ENCODE peak calls at places on chromosomes 13 and 19, in seven cellular contexts. One of them, this sample, is unnamed.

GRCh38 chr13:27878274-27878673 is 41.5 kb upstream of the PDX1 start:
- DNase-seq in right atrium auricular region: no peak
- DNase-seq in BE2C: no peak
- DNase-seq in CD8-positive, alpha-beta T cell: no peak
- DNase-seq in transverse colon: no peak
- DNase-seq in hepatocyte: no peak
- DNase-seq in Peyer's patch: no peak
- DNase-seq in this sample: no peak

GRCh38 chr13:108283110-108283509 is 13.6 kb downstream of the TNFSF13B start:
- DNase-seq in hepatocyte: no peak
- DNase-seq in BE2C: no peak
- DNase-seq in transverse colon: no peak
- DNase-seq in Peyer's patch: no peak
- DNase-seq in CD8-positive, alpha-beta T cell: no peak
- DNase-seq in right atrium auricular region: no peak
- DNase-seq in this sample: peak; percentile 74

GRCh38 chr13:49869514-49869913 is 66.6 kb downstream of the SPRYD7 start:
- DNase-seq in right atrium auricular region: no peak
- DNase-seq in transverse colon: no peak
- DNase-seq in Peyer's patch: no peak
- DNase-seq in hepatocyte: peak; percentile 19
- DNase-seq in CD8-positive, alpha-beta T cell: no peak
- DNase-seq in BE2C: peak; percentile 48
- DNase-seq in this sample: peak; percentile 44

GRCh38 chr13:21596722-21597121 is 7.2 kb downstream of the MICU2 start:
- DNase-seq in transverse colon: no peak
- DNase-seq in hepatocyte: no peak
- DNase-seq in BE2C: no peak
- DNase-seq in right atrium auricular region: no peak
- DNase-seq in CD8-positive, alpha-beta T cell: no peak
- DNase-seq in Peyer's patch: no peak
- DNase-seq in this sample: no peak

GRCh38 chr19:42250666-42251531 is 4.0 kb downstream of the ERF start:
- DNase-seq in transverse colon: no peak
- DNase-seq in right atrium auricular region: peak; percentile 76
- DNase-seq in BE2C: no peak
- DNase-seq in Peyer's patch: no peak
- DNase-seq in hepatocyte: no peak
- DNase-seq in CD8-positive, alpha-beta T cell: no peak
- DNase-seq in this sample: peak; percentile 53

GRCh38 chr19:9883764-9884163 is 48.6 kb downstream of the PIN1 start:
- DNase-seq in right atrium auricular region: no peak
- DNase-seq in BE2C: no peak
- DNase-seq in Peyer's patch: no peak
- DNase-seq in transverse colon: no peak
- DNase-seq in hepatocyte: no peak
- DNase-seq in CD8-positive, alpha-beta T cell: no peak
- DNase-seq in this sample: no peak

GRCh38 chr13:113654591-113655357 is 3.2 kb downstream of the ATP4B start:
- DNase-seq in Peyer's patch: no peak
- DNase-seq in right atrium auricular region: no peak
- DNase-seq in hepatocyte: no peak
- DNase-seq in CD8-positive, alpha-beta T cell: no peak
- DNase-seq in BE2C: peak; percentile 8
- DNase-seq in transverse colon: peak; percentile 3
- DNase-seq in this sample: no peak

GRCh38 chr19:8489591-8490394 is 12.6 kb downstream of the PRAM1 start:
- DNase-seq in hepatocyte: no peak
- DNase-seq in CD8-positive, alpha-beta T cell: no peak
- DNase-seq in BE2C: no peak
- DNase-seq in Peyer's patch: no peak
- DNase-seq in right atrium auricular region: no peak
- DNase-seq in transverse colon: no peak
- DNase-seq in this sample: no peak

GRCh38 chr13:114281351-114282142 is at the start of gene UPF3A:
- DNase-seq in Peyer's patch: peak; percentile 85
- DNase-seq in right atrium auricular region: peak; percentile 86
- DNase-seq in hepatocyte: peak; percentile 94
- DNase-seq in BE2C: peak; percentile 91
- DNase-seq in transverse colon: peak; percentile 91
- DNase-seq in CD8-positive, alpha-beta T cell: peak; percentile 88
- DNase-seq in this sample: peak; percentile 96

GRCh38 chr13:79194272-79194671 is 211.8 kb downstream of the RBM26 start:
- DNase-seq in BE2C: no peak
- DNase-seq in Peyer's patch: peak; percentile 42
- DNase-seq in hepatocyte: no peak
- DNase-seq in transverse colon: peak; percentile 8
- DNase-seq in right atrium auricular region: no peak
- DNase-seq in CD8-positive, alpha-beta T cell: peak; percentile 40
- DNase-seq in this sample: no peak

GRCh38 chr13:27960362-27961226 is 8.5 kb downstream of the CDX2 start:
- DNase-seq in BE2C: no peak
- DNase-seq in hepatocyte: peak; percentile 88
- DNase-seq in CD8-positive, alpha-beta T cell: no peak
- DNase-seq in right atrium auricular region: no peak
- DNase-seq in transverse colon: peak; percentile 88
- DNase-seq in Peyer's patch: no peak
- DNase-seq in this sample: no peak

GRCh38 chr13:44759222-44759721 is 183.1 kb upstream of the TSC22D1 start:
- DNase-seq in transverse colon: peak; percentile 32
- DNase-seq in right atrium auricular region: no peak
- DNase-seq in hepatocyte: peak; percentile 25
- DNase-seq in Peyer's patch: no peak
- DNase-seq in BE2C: no peak
- DNase-seq in CD8-positive, alpha-beta T cell: no peak
- DNase-seq in this sample: peak; percentile 14

GRCh38 chr13:35699181-35699580 is 222.7 kb upstream of the MAB21L1 start:
- DNase-seq in right atrium auricular region: peak; percentile 69
- DNase-seq in transverse colon: no peak
- DNase-seq in CD8-positive, alpha-beta T cell: no peak
- DNase-seq in BE2C: no peak
- DNase-seq in hepatocyte: no peak
- DNase-seq in Peyer's patch: no peak
- DNase-seq in this sample: peak; percentile 81

GRCh38 chr13:46663644-46664043 is 110.7 kb downstream of the LRCH1 start:
- DNase-seq in BE2C: no peak
- DNase-seq in hepatocyte: no peak
- DNase-seq in transverse colon: no peak
- DNase-seq in Peyer's patch: no peak
- DNase-seq in CD8-positive, alpha-beta T cell: no peak
- DNase-seq in right atrium auricular region: no peak
- DNase-seq in this sample: no peak

GRCh38 chr19:48629599-48630288 is 7.4 kb downstream of the DBP start:
- DNase-seq in transverse colon: peak; percentile 91
- DNase-seq in BE2C: peak; percentile 91
- DNase-seq in Peyer's patch: no peak
- DNase-seq in right atrium auricular region: peak; percentile 76
- DNase-seq in hepatocyte: peak; percentile 79
- DNase-seq in CD8-positive, alpha-beta T cell: no peak
- DNase-seq in this sample: no peak

GRCh38 chr13:76992548-76993001 is 694 bp downstream of the CLN5 start:
- DNase-seq in BE2C: no peak
- DNase-seq in CD8-positive, alpha-beta T cell: peak; percentile 22
- DNase-seq in Peyer's patch: peak; percentile 26
- DNase-seq in hepatocyte: peak; percentile 62
- DNase-seq in transverse colon: peak; percentile 28
- DNase-seq in right atrium auricular region: peak; percentile 57
- DNase-seq in this sample: peak; percentile 60

GRCh38 chr19:4380254-4380727 is 20.1 kb downstream of the SH3GL1 start:
- DNase-seq in BE2C: no peak
- DNase-seq in transverse colon: no peak
- DNase-seq in Peyer's patch: peak; percentile 87
- DNase-seq in right atrium auricular region: no peak
- DNase-seq in CD8-positive, alpha-beta T cell: peak; percentile 69
- DNase-seq in hepatocyte: no peak
- DNase-seq in this sample: no peak

GRCh38 chr19:8320564-8321066 is 560 bp downstream of the NDUFA7 start:
- DNase-seq in transverse colon: no peak
- DNase-seq in right atrium auricular region: no peak
- DNase-seq in Peyer's patch: no peak
- DNase-seq in hepatocyte: peak; percentile 38
- DNase-seq in CD8-positive, alpha-beta T cell: peak; percentile 27
- DNase-seq in BE2C: no peak
- DNase-seq in this sample: no peak

GRCh38 chr19:39823693-39824092 is 10.3 kb downstream of the DYRK1B start:
- DNase-seq in Peyer's patch: no peak
- DNase-seq in right atrium auricular region: no peak
- DNase-seq in BE2C: no peak
- DNase-seq in hepatocyte: no peak
- DNase-seq in CD8-positive, alpha-beta T cell: no peak
- DNase-seq in transverse colon: no peak
- DNase-seq in this sample: peak; percentile 15

GRCh38 chr19:14517446-14517839 is 754 bp downstream of the DNAJB1 start:
- DNase-seq in CD8-positive, alpha-beta T cell: no peak
- DNase-seq in hepatocyte: no peak
- DNase-seq in right atrium auricular region: no peak
- DNase-seq in Peyer's patch: no peak
- DNase-seq in BE2C: no peak
- DNase-seq in transverse colon: peak; percentile 26
- DNase-seq in this sample: peak; percentile 65

GRCh38 chr19:16363852-16364230 is 39.2 kb downstream of the KLF2 start:
- DNase-seq in BE2C: no peak
- DNase-seq in CD8-positive, alpha-beta T cell: no peak
- DNase-seq in hepatocyte: peak; percentile 4
- DNase-seq in right atrium auricular region: no peak
- DNase-seq in transverse colon: no peak
- DNase-seq in Peyer's patch: no peak
- DNase-seq in this sample: no peak
- H3K4me1 ChIP-seq in BE2C: no peaks in the 10 kb centered on the region
- H3K4me1 ChIP-seq in CD8-positive, alpha-beta T cell: peaks cover 97% of the 10 kb centered on the region
- H3K4me1 ChIP-seq in hepatocyte: peaks cover 10% of the 10 kb centered on the region
- H3K4me1 ChIP-seq in right atrium auricular region: peaks cover 13% of the 10 kb centered on the region
- H3K4me1 ChIP-seq in transverse colon: peaks cover 23% of the 10 kb centered on the region
- H3K4me1 ChIP-seq in Peyer's patch: peaks cover 28% of the 10 kb centered on the region
- H3K4me1 ChIP-seq in this sample: peaks cover 16% of the 10 kb centered on the region

DNA sequence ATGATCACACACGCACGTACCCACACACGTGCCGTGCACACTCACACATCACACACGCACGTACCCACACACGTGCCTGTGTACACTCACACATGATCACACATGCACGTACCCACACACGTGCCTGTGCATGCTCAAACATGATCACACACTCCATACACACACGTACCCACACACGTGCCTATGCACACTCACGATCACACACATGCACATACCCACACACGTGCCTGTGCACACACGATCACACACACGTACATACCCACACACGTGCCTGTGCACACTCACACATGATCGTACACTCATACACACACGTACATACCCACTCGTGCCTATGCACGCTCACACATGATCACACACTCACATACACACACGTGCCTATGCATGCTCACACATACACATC is 86.8 kb downstream of the RAB20 start:
- DNase-seq in CD8-positive, alpha-beta T cell: no peak
- DNase-seq in transverse colon: no peak
- DNase-seq in BE2C: no peak
- DNase-seq in Peyer's patch: no peak
- DNase-seq in right atrium auricular region: no peak
- DNase-seq in hepatocyte: no peak
- DNase-seq in this sample: no peak
- H3K36me3 ChIP-seq in CD8-positive, alpha-beta T cell: no peaks in the 10 kb centered on the region
- H3K36me3 ChIP-seq in transverse colon: no peaks in the 10 kb centered on the region
- H3K36me3 ChIP-seq in BE2C: no peaks in the 10 kb centered on the region
- H3K36me3 ChIP-seq in Peyer's patch: no peaks in the 10 kb centered on the region
- H3K36me3 ChIP-seq in right atrium auricular region: peaks cover 91% of the 10 kb centered on the region
- H3K36me3 ChIP-seq in hepatocyte: no peaks in the 10 kb centered on the region
- H3K36me3 ChIP-seq in this sample: peaks cover 97% of the 10 kb centered on the region

GRCh38 chr19:18304194-18304495 is 18.7 kb downstream of the LSM4 start:
- DNase-seq in Peyer's patch: no peak
- DNase-seq in hepatocyte: no peak
- DNase-seq in right atrium auricular region: no peak
- DNase-seq in transverse colon: no peak
- DNase-seq in CD8-positive, alpha-beta T cell: peak; percentile 39
- DNase-seq in BE2C: no peak
- DNase-seq in this sample: peak; percentile 16
- H3K4me1 ChIP-seq in Peyer's patch: peaks cover 32% of the 10 kb centered on the region
- H3K4me1 ChIP-seq in hepatocyte: peaks cover 25% of the 10 kb centered on the region
- H3K4me1 ChIP-seq in right atrium auricular region: peaks cover 69% of the 10 kb centered on the region
- H3K4me1 ChIP-seq in transverse colon: peaks cover 46% of the 10 kb centered on the region
- H3K4me1 ChIP-seq in CD8-positive, alpha-beta T cell: peaks cover 64% of the 10 kb centered on the region
- H3K4me1 ChIP-seq in BE2C: peaks cover 24% of the 10 kb centered on the region
- H3K4me1 ChIP-seq in this sample: peaks cover 41% of the 10 kb centered on the region

DNA sequence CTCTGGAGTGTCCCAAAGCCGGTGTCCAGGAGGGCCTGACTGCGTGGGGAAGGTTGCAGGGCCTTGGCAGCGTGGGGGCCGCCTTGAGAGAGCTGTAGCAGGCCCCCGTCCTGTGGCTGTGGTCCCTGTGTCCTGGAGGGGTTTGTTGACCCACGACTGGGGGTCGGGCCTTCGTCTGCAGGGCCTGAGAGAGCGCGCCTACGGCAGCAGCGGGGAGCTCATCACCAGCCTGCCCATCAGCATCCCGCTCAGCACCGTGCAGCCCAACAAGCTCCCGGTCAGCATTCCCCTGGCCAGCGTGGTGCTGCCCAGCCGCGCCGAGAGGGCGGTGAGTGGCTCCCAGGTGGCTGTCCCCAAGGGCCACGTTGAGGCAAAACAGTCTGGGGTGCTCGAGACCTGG is 18.5 kb downstream of the PLEKHJ1 start:
- DNase-seq in hepatocyte: no peak
- DNase-seq in transverse colon: no peak
- DNase-seq in BE2C: no peak
- DNase-seq in Peyer's patch: no peak
- DNase-seq in CD8-positive, alpha-beta T cell: no peak
- DNase-seq in right atrium auricular region: no peak
- DNase-seq in this sample: no peak
- H3K36me3 ChIP-seq in hepatocyte: no peaks in the 10 kb centered on the region
- H3K36me3 ChIP-seq in transverse colon: no peaks in the 10 kb centered on the region
- H3K36me3 ChIP-seq in BE2C: peaks cover 94% of the 10 kb centered on the region
- H3K36me3 ChIP-seq in Peyer's patch: no peaks in the 10 kb centered on the region
- H3K36me3 ChIP-seq in CD8-positive, alpha-beta T cell: peaks cover 12% of the 10 kb centered on the region
- H3K36me3 ChIP-seq in right atrium auricular region: peaks cover 77% of the 10 kb centered on the region
- H3K36me3 ChIP-seq in this sample: peaks cover 65% of the 10 kb centered on the region

GRCh38 chr13:93620366-93620765 is 393.8 kb downstream of the GPC6 start:
- DNase-seq in BE2C: no peak
- DNase-seq in CD8-positive, alpha-beta T cell: no peak
- DNase-seq in Peyer's patch: no peak
- DNase-seq in hepatocyte: no peak
- DNase-seq in transverse colon: no peak
- DNase-seq in right atrium auricular region: no peak
- DNase-seq in this sample: peak; percentile 45
- H3K4me1 ChIP-seq in BE2C: no peaks in the 10 kb centered on the region
- H3K4me1 ChIP-seq in CD8-positive, alpha-beta T cell: no peaks in the 10 kb centered on the region
- H3K4me1 ChIP-seq in Peyer's patch: no peaks in the 10 kb centered on the region
- H3K4me1 ChIP-seq in hepatocyte: no peaks in the 10 kb centered on the region
- H3K4me1 ChIP-seq in transverse colon: no peaks in the 10 kb centered on the region
- H3K4me1 ChIP-seq in right atrium auricular region: no peaks in the 10 kb centered on the region
- H3K4me1 ChIP-seq in this sample: peaks cover 1% of the 10 kb centered on the region

DNA sequence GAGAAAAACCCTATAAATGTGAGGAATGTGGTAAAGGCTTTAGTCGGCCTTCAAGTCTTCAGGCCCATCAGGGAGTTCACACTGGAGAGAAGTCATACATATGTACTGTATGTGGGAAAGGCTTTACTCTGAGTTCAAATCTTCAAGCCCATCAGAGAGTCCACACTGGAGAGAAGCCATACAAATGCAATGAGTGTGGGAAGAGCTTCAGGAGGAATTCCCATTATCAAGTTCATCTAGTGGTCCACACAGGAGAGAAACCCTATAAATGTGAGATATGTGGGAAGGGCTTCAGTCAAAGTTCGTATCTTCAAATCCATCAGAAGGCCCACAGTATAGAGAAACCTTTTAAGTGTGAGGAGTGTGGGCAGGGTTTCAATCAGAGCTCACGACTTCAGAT is 11.7 kb downstream of the ZNF226 start:
- DNase-seq in right atrium auricular region: no peak
- DNase-seq in BE2C: no peak
- DNase-seq in Peyer's patch: no peak
- DNase-seq in transverse colon: no peak
- DNase-seq in hepatocyte: no peak
- DNase-seq in CD8-positive, alpha-beta T cell: no peak
- DNase-seq in this sample: no peak
- H3K36me3 ChIP-seq in right atrium auricular region: peaks cover 58% of the 10 kb centered on the region
- H3K36me3 ChIP-seq in BE2C: peaks cover 51% of the 10 kb centered on the region
- H3K36me3 ChIP-seq in Peyer's patch: peaks cover 23% of the 10 kb centered on the region
- H3K36me3 ChIP-seq in transverse colon: peaks cover 13% of the 10 kb centered on the region
- H3K36me3 ChIP-seq in hepatocyte: peaks cover 44% of the 10 kb centered on the region
- H3K36me3 ChIP-seq in CD8-positive, alpha-beta T cell: peaks cover 50% of the 10 kb centered on the region
- H3K36me3 ChIP-seq in this sample: peaks cover 62% of the 10 kb centered on the region